ENCODE peak calls at places on chromosomes 4 and X, in seven cellular contexts. Q is omental fat pad; G is AG04450; N is activated CD8-positive, alpha-beta memory T cell treated with anti-CD3 and anti-CD28 coated beads, Interleukin-2, amount 50 U/mL, for 48 hours; B is activated CD4-positive, CD25-positive, alpha-beta regulatory T cell treated with anti-CD3 and anti-CD28 coated beads, Interleukin-2, amount 50 U/mL, for 72 hours; V is ELF-1; H is AG20443. R is an unnamed sample.

GRCh38 chrX:139179592-139179991 is 350.9 kb upstream of the F9 start:
- DNase-seq in G (no peak), H (no peak), N (no peak), B (no peak), V (no peak), Q (no peak), R (no peak)

GRCh38 chr4:114599231-114600065 is 841 bp downstream of the UGT8 start:
- DNase-seq in Q (no peak), B (no peak), V (peak; percentile 39), N (peak; percentile 54), G (no peak), H (peak; percentile 16), R (peak; percentile 25)

GRCh38 chrX:72045552-72046277 is 86.0 kb downstream of the RTL5 start:
- DNase-seq in B (no peak), G (no peak), V (peak; percentile 76), Q (no peak), H (no peak), N (no peak), R (no peak)

GRCh38 chr4:2304877-2305561 is 43.1 kb upstream of the MXD4 start:
- DNase-seq in V (no peak), H (peak; percentile 6), N (no peak), Q (no peak), G (no peak), B (no peak), R (no peak)

GRCh38 chr4:112348488-112349158 is 51.5 kb downstream of the ALPK1 start:
- DNase-seq in N (no peak), B (no peak), Q (no peak), H (peak; percentile 91), G (peak; percentile 30), V (peak; percentile 88), R (no peak)

GRCh38 chr4:16250665-16251365 is 24.5 kb upstream of the TAPT1 start:
- DNase-seq in N (no peak), G (no peak), B (no peak), H (no peak), Q (no peak), V (no peak), R (no peak)

GRCh38 chr4:85905761-85906160 is 430.8 kb downstream of the ARHGAP24 start:
- DNase-seq in H (no peak), G (no peak), V (no peak), N (no peak), B (no peak), Q (no peak), R (no peak)

GRCh38 chr4:145719752-145720624 is 40.0 kb downstream of the C4orf51 start:
- DNase-seq in H (no peak), V (peak; percentile 53), Q (no peak), G (no peak), N (peak; percentile 69), B (no peak), R (no peak)

GRCh38 chr4:79864470-79865190 is 208.4 kb downstream of the ANTXR2 start:
- DNase-seq in B (no peak), Q (no peak), N (no peak), H (no peak), V (no peak), G (no peak), R (no peak)

GRCh38 chr4:14743601-14744000 is 258.7 kb upstream of the CPEB2 start:
- DNase-seq in V (no peak), Q (no peak), B (no peak), N (no peak), G (no peak), H (no peak), R (no peak)

GRCh38 chr4:153154010-153154975 is 50.0 kb upstream of the TRIM2 start:
- DNase-seq in G (no peak), V (no peak), H (no peak), N (no peak), Q (no peak), B (no peak), R (no peak)

GRCh38 chr4:86918539-86919072 is 16.2 kb upstream of the AFF1 start:
- DNase-seq in N (no peak), H (no peak), G (no peak), Q (no peak), V (no peak), B (no peak), R (no peak)

GRCh38 chr4:157045507-157046127 is 30.3 kb upstream of the GLRB start:
- DNase-seq in V (peak; percentile 8), B (no peak), G (peak; percentile 61), H (peak; percentile 75), Q (no peak), N (no peak), R (no peak)

GRCh38 chrX:51461053-51462050 is 35.0 kb downstream of the NUDT11 start:
- DNase-seq in N (no peak), Q (no peak), G (peak; percentile 2), V (peak; percentile 74), H (peak; percentile 9), B (no peak), R (no peak)

GRCh38 chr4:73883306-73883705 is 14.1 kb downstream of the CXCL1 start:
- DNase-seq in G (no peak), V (no peak), Q (no peak), H (peak; percentile 61), B (no peak), N (no peak), R (no peak)

GRCh38 chr4:26459054-26459755 is 31.1 kb downstream of the CCKAR start:
- DNase-seq in V (peak; percentile 29), H (peak; percentile 76), N (no peak), G (peak; percentile 66), B (no peak), Q (no peak), R (peak; percentile 37)

GRCh38 chr4:120636120-120636630 is 286.4 kb downstream of the PRDM5 start:
- DNase-seq in Q (no peak), H (no peak), N (no peak), V (no peak), B (no peak), G (no peak), R (no peak)

GRCh38 chr4:109816082-109816442 is 500 bp downstream of the GAR1 start:
- DNase-seq in Q (no peak), B (peak; percentile 55), H (peak; percentile 24), G (no peak), N (peak; percentile 77), V (no peak), R (peak; percentile 73)

GRCh38 chrX:75276666-75277065 is 2.8 kb downstream of the UPRT start:
- DNase-seq in B (no peak), V (no peak), G (no peak), N (no peak), Q (no peak), H (no peak), R (no peak)

R was measured in activated naive CD8-positive, alpha-beta T cell treated with anti-CD3 and anti-CD28 coated beads, Interleukin-2, amount 10 ng/mL, durations not matched to agents 7 days and 5 days.